ENCODE peak calls at places on chromosomes 11 and 22, in eight cellular contexts. N, K, G, X, M, H, S and R are unnamed samples.

GRCh38 chr11:94792453-94792852 is 24.3 kb downstream of the AMOTL1 start:
- DNase-seq in S (no peak), G (no peak), X (no peak), H (no peak), N (peak; percentile 20), K (no peak), M (no peak), R (no peak)

GRCh38 chr11:121671276-121672168 is 218.8 kb upstream of the SORL1-AS1 start:
- DNase-seq in X (peak; percentile 49), N (no peak), H (no peak), S (no peak), M (no peak), G (no peak), K (no peak), R (no peak)

GRCh38 chr11:115453693-115454092 is 50.5 kb downstream of the CADM1 start:
- DNase-seq in M (no peak), H (no peak), X (no peak), K (no peak), G (no peak), S (no peak), N (no peak), R (no peak)

GRCh38 chr11:66317322-66317765 is 500 bp upstream of the CD248 start:
- DNase-seq in M (peak; percentile 37), N (peak; percentile 36), S (no peak), G (no peak), H (no peak), X (peak; percentile 68), K (no peak), R (no peak)

GRCh38 chr22:45263790-45264269 is 20.9 kb upstream of the UPK3A start:
- DNase-seq in X (peak; percentile 84), N (peak; percentile 89), M (peak; percentile 61), S (peak; percentile 58), H (peak; percentile 81), K (peak; percentile 75), G (peak; percentile 34), R (no peak)

GRCh38 chr22:28000361-28000760 is 81.3 kb upstream of the PITPNB start:
- DNase-seq in H (no peak), N (no peak), K (no peak), M (no peak), S (no peak), X (no peak), G (no peak), R (no peak)

GRCh38 chr11:28146123-28146751 is 38.0 kb downstream of the METTL15 start:
- DNase-seq in N (no peak), K (peak; percentile 88), M (no peak), S (no peak), G (peak; percentile 59), X (peak; percentile 92), H (peak; percentile 28), R (no peak)

GRCh38 chr22:46993626-46994025 is 231.2 kb downstream of the TBC1D22A start:
- DNase-seq in M (no peak), G (no peak), H (no peak), S (no peak), N (no peak), K (no peak), X (no peak), R (no peak)

GRCh38 chr11:12276831-12277475 is 100.4 kb upstream of the PARVA start:
- DNase-seq in K (no peak), M (no peak), X (no peak), G (no peak), S (no peak), N (no peak), H (no peak), R (no peak)

GRCh38 chr11:64998690-64999431 is 2.1 kb upstream of the BATF2 start:
- DNase-seq in X (no peak), S (no peak), G (no peak), H (peak; percentile 44), M (no peak), N (no peak), K (no peak), R (no peak)

GRCh38 chr11:76598426-76598839 is 72.1 kb downstream of the LRRC32 start:
- DNase-seq in S (no peak), K (peak; percentile 35), N (peak; percentile 61), G (no peak), M (no peak), X (peak; percentile 56), H (no peak), R (no peak)

GRCh38 chr11:95948637-95949036 is 24.7 kb upstream of the MTMR2 start:
- DNase-seq in S (no peak), N (no peak), G (no peak), X (no peak), H (no peak), K (no peak), M (no peak), R (no peak)

GRCh38 chr11:120629407-120629806 is 117.9 kb downstream of the GRIK4 start:
- DNase-seq in G (no peak), S (no peak), N (no peak), M (no peak), X (no peak), K (no peak), H (no peak), R (no peak)

GRCh38 chr11:10529279-10529678 is 11.7 kb downstream of the RNF141 start:
- DNase-seq in X (peak; percentile 78), G (no peak), M (no peak), S (no peak), N (no peak), H (no peak), K (no peak), R (no peak)

GRCh38 chr22:17376950-17377349 is 7.7 kb downstream of the CECR2 start:
- DNase-seq in X (no peak), M (no peak), H (no peak), S (no peak), K (no peak), G (no peak), N (no peak), R (no peak)

GRCh38 chr22:46446799-46447198 is 90.6 kb downstream of the CELSR1 start:
- DNase-seq in G (no peak), M (no peak), S (no peak), N (no peak), K (no peak), H (no peak), X (no peak), R (no peak)

GRCh38 chr11:114141863-114142590 is 82.5 kb downstream of the ZBTB16 start:
- DNase-seq in G (no peak), N (no peak), M (no peak), K (no peak), X (no peak), H (no peak), S (no peak), R (no peak)

GRCh38 chr22:20456064-20456721 is 18.6 kb upstream of the SCARF2 start:
- DNase-seq in X (peak; percentile 86), M (peak; percentile 44), H (peak; percentile 76), K (peak; percentile 63), S (peak; percentile 72), N (peak; percentile 87), G (peak; percentile 75), R (peak; percentile 84)
- TF ChIP-seq CTCF in X (peak; percentile 97), M (peak; percentile 89), H (peak; percentile 74), K (peak; percentile 55), S (peak; percentile 90), N (peak; percentile 93), G (peak; percentile 96), R (peak; percentile 75)

GRCh38 chr11:135074397-135074998 is 662.5 kb upstream of the B3GAT1 start:
- DNase-seq in K (peak; percentile 47), H (no peak), S (no peak), M (no peak), G (no peak), N (no peak), X (no peak), R (no peak)
- TF ChIP-seq CTCF in K (peak; percentile 33), H (no peak), S (peak; percentile 30), M (no peak), G (peak; percentile 14), N (no peak), X (no peak), R (no peak)

GRCh38 chr22:43476751-43477150 is 64.9 kb downstream of the MPPED1 start:
- DNase-seq in N (no peak), H (no peak), M (no peak), S (no peak), X (no peak), K (no peak), G (no peak), R (no peak)

GRCh38 chr22:43475549-43476076 is 63.8 kb downstream of the MPPED1 start:
- DNase-seq in N (no peak), H (no peak), X (no peak), K (no peak), S (no peak), M (no peak), G (no peak), R (no peak)

GRCh38 chr22:43477966-43478365 is 66.2 kb downstream of the MPPED1 start:
- DNase-seq in H (no peak), X (no peak), G (no peak), S (no peak), M (no peak), K (no peak), N (no peak), R (no peak)

GRCh38 chr22:43477151-43477725 is 65.4 kb downstream of the MPPED1 start:
- DNase-seq in N (no peak), X (no peak), G (no peak), H (no peak), S (no peak), K (no peak), M (no peak), R (no peak)

DNA sequence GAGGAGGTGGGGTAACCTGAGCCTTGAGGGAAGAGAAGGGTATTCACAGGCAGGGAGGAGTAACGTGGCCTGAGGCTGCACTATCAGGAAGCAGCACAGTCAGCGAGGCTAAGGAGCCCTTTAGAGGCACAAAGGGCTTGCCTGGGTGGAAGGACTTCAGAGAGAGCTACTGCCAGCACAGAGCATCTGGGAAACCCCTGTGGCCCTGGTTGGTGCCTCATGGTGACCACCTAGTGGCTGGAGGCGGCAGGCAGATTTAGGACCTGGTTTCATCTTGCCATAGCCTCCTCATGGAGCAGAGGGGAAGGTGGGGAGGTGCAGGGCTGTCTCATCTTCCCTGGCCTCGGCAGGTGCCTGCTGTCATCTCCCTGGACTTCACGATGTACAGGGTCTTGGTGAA is 64.5 kb downstream of the MPPED1 start:
- DNase-seq in X (no peak), H (no peak), M (no peak), G (no peak), N (no peak), S (no peak), K (no peak), R (no peak)
- TF ChIP-seq CTCF in X (no peak), H (no peak), M (no peak), G (no peak), N (no peak), S (peak; percentile 18), K (no peak), R (no peak)

GRCh38 chr11:35144811-35145210 is 5.8 kb downstream of the CD44 start:
- DNase-seq in N (no peak), S (no peak), G (no peak), X (peak; percentile 72), H (no peak), K (peak; percentile 76), M (no peak), R (no peak)

GRCh38 chr11:35145249-35145648 is 6.3 kb downstream of the CD44 start:
- DNase-seq in M (no peak), G (no peak), K (peak; percentile 33), X (peak; percentile 60), N (no peak), S (no peak), H (peak; percentile 61), R (no peak)

GRCh38 chr11:35142481-35143207 is 3.7 kb downstream of the CD44 start:
- DNase-seq in G (no peak), K (peak; percentile 79), H (peak; percentile 67), X (peak; percentile 82), S (no peak), N (no peak), M (no peak), R (no peak)

GRCh38 chr11:35143509-35144102 is 4.6 kb downstream of the CD44 start:
- DNase-seq in M (no peak), S (no peak), K (peak; percentile 39), G (no peak), H (no peak), N (no peak), X (no peak), R (no peak)

GRCh38 chr11:35144103-35144741 is 5.3 kb downstream of the CD44 start:
- DNase-seq in M (no peak), G (peak; percentile 56), X (peak; percentile 84), H (peak; percentile 24), K (peak; percentile 90), S (no peak), N (no peak), R (no peak)
- TF ChIP-seq CTCF in M (no peak), G (no peak), X (no peak), H (no peak), K (no peak), S (no peak), N (no peak), R (no peak)